ENCODE peak calls at places on chromosomes 7 and 10, in nine cellular contexts. P is stomach, L is endothelial cell of umbilical vein, A is spleen, X is cardiac muscle cell, H is hepatocyte, J is right atrium auricular region, M is GM23338, I is left ventricle myocardium inferior. B is an unnamed sample. For H3K4me1, the result is how much of the 10 kb centered on the place peaks cover.

GRCh38 chr10:8392216-8392615 is 337.7 kb downstream of the GATA3 start:
- DNase-seq in P (no peak), L (no peak), A (no peak), X (peak), H (no peak), J (no peak), M (no peak), I (no peak), B (no peak)

GRCh38 chr10:8800426-8800825 is 745.9 kb downstream of the GATA3 start:
- DNase-seq in P (no peak), L (no peak), A (no peak), X (no peak), H (no peak), J (no peak), M (no peak), I (no peak), B (no peak)

GRCh38 chr10:98258683-98259454 is 9.1 kb downstream of the LOXL4 start:
- DNase-seq in P (no peak), L (no peak), A (peak), X (no peak), H (no peak), J (peak), M (no peak), I (no peak), B (no peak)

GRCh38 chr10:86209726-86210125 is 156.9 kb downstream of the GRID1 start:
- DNase-seq in P (no peak), L (no peak), A (peak), X (no peak), H (no peak), J (no peak), M (no peak), I (no peak), B (no peak)

GRCh38 chr10:31602541-31603244 is 283.7 kb downstream of the ZEB1 start:
- DNase-seq in P (peak), L (peak), A (peak), X (peak), H (peak), J (peak), M (peak), I (peak), B (peak)

GRCh38 chr7:113159746-113160339 is 41.5 kb upstream of the SMIM30 start:
- DNase-seq in P (no peak), L (peak), A (no peak), X (peak), H (peak), J (no peak), M (peak), I (no peak), B (peak)

GRCh38 chr7:50317697-50318640 is 13.5 kb downstream of the IKZF1 start:
- DNase-seq in P (no peak), L (no peak), A (peak), X (no peak), H (no peak), J (no peak), M (no peak), I (no peak), B (no peak)

GRCh38 chr10:104505521-104506041 is 135.5 kb upstream of the SORCS3 start:
- DNase-seq in P (no peak), L (no peak), A (no peak), X (no peak), H (no peak), J (no peak), M (peak), I (no peak), B (no peak)

GRCh38 chr10:72764151-72764550 is 72.2 kb downstream of the MCU start:
- DNase-seq in P (no peak), L (no peak), A (no peak), X (peak), H (no peak), J (no peak), M (no peak), I (no peak), B (no peak)

GRCh38 chr10:28676297-28676967 is 889 bp upstream of the BAMBI start:
- DNase-seq in P (peak), L (peak), A (no peak), X (peak), H (no peak), J (no peak), M (peak), I (peak), B (peak)

GRCh38 chr7:130912086-130912909 is 178.3 kb upstream of the KLF14 start:
- DNase-seq in P (no peak), L (peak), A (no peak), X (peak), H (no peak), J (peak), M (no peak), I (no peak), B (no peak)

GRCh38 chr10:85888004-85888403 is 478.6 kb downstream of the GRID1 start:
- DNase-seq in P (no peak), L (no peak), A (no peak), X (peak), H (no peak), J (no peak), M (no peak), I (no peak), B (no peak)

GRCh38 chr10:60388709-60389241 is 900 bp downstream of the ANK3 start:
- DNase-seq in P (no peak), L (peak), A (no peak), X (no peak), H (no peak), J (no peak), M (peak), I (no peak), B (no peak)

DNA sequence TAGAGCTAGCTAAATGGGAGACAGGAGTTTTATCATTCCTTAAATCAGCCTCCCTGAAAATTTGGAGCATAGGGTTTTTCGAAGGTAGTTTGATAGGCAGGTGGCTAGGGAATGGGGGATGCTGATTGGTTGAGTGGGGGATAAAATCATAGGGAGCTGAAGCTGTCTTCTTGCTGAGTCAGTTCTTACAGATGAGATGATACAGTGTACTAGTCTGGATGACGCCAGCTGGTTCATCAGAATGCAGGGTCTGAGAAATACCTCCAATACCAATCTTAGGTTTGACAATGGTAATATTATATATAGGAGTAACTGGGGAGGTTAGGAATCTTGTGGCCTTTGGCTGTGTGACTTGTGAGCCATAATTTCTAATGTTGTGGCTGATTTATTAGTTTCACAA is 271.2 kb downstream of the SUGCT start:
- DNase-seq in P (no peak), L (no peak), A (no peak), X (no peak), H (no peak), J (no peak), M (no peak), I (no peak), B (no peak)
- H3K4me1 ChIP-seq in P (under half), L (under half), A (under half), X (under half), H (under half), J (under half), M (under half), I (under half), B (under half)

GRCh38 chr7:151858456-151858855 is 18.5 kb downstream of the PRKAG2 start:
- DNase-seq in P (no peak), L (no peak), A (peak), X (no peak), H (no peak), J (no peak), M (no peak), I (no peak), B (no peak)
- TF ChIP-seq CTCF in P (no peak), L (no peak), A (no peak), X (no peak), H (no peak), J (no peak), M (no peak), I (no peak), B (no peak)

DNA sequence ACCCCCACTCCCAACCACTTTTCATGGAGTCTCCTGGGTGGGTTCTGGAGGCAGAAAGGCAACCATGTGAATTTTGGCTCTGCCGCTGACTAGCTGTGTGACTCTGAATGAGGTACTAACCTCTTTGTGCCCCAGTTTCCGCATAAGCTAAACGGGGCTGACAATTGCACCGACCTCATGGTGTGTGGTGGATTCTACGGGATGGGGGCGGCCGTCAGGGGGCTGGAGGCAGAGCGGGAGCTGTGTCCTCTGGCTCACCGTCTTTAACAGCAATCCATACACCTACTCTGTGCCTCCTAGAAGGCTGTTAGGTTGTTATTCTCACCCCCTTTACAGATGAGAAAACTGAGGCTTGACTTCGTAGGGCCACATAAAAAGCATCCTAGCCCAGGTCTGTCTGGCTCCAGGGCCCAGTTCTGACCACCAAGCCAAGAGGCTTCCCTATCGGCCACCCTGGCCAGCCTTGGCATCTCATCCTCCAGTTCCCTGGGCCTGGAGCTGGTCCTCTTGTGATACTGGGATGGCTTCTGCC is 4.3 kb upstream of the SLC29A3 start:
- DNase-seq in P (no peak), L (no peak), A (no peak), X (no peak), H (no peak), J (no peak), M (peak), I (no peak), B (no peak)
- H3K4me3 ChIP-seq in P (peak), L (no peak), A (no peak), X (peak), H (no peak), J (no peak), M (peak), I (peak), B (peak)

GRCh38 chr10:58302259-58302658 is 32.5 kb upstream of the UBE2D1 start:
- DNase-seq in P (no peak), L (no peak), A (no peak), X (no peak), H (peak), J (no peak), M (no peak), I (no peak), B (no peak)

GRCh38 chr10:58304099-58304633 is 30.6 kb upstream of the UBE2D1 start:
- DNase-seq in P (no peak), L (no peak), A (no peak), X (no peak), H (no peak), J (no peak), M (no peak), I (no peak), B (no peak)

GRCh38 chr10:58305821-58306220 is 29.0 kb upstream of the UBE2D1 start:
- DNase-seq in P (no peak), L (no peak), A (no peak), X (no peak), H (no peak), J (no peak), M (no peak), I (no peak), B (no peak)

GRCh38 chr10:58307676-58308075 is 27.1 kb upstream of the UBE2D1 start:
- DNase-seq in P (no peak), L (no peak), A (no peak), X (no peak), H (no peak), J (no peak), M (no peak), I (no peak), B (no peak)
- H3K4me1 ChIP-seq in P (under half), L (under half), A (under half), X (under half), H (under half), J (under half), M (under half), I (under half), B (under half)

GRCh38 chr10:81179805-81180452 is 642.2 kb downstream of the SH2D4B start:
- DNase-seq in P (no peak), L (peak), A (no peak), X (no peak), H (peak), J (no peak), M (peak), I (no peak), B (peak)
- TF ChIP-seq CTCF in P (no peak), L (peak), A (no peak), X (no peak), H (peak), J (no peak), M (peak), I (peak), B (peak)

GRCh38 chr10:24239289-24239688 is 30.4 kb downstream of the KIAA1217 start:
- DNase-seq in P (no peak), L (no peak), A (no peak), X (no peak), H (no peak), J (no peak), M (no peak), I (no peak), B (no peak)
- H3K4me3 ChIP-seq in P (peak), L (no peak), A (no peak), X (no peak), H (peak), J (no peak), M (no peak), I (no peak), B (no peak)

DNA sequence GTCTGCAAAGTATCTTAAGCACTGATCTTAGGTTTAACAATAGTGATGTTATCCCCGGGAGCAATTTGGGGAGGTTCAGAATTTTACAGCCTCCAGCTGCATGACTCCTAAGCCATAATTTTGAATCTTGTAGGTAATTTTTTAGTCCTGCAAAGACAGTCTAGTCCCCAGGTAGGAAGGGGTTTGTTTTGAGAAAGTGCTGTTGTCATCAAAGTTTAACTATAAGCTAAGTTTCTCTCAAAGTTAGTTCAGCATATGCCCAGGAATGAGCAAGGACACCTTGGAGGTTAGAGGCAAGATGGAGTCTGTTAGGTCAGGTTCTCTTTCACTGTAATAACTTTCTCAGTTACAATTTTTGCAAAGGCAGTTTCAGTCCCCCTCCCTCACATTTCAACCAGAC is 79.0 kb upstream of the LRGUK start:
- DNase-seq in P (no peak), L (no peak), A (no peak), X (no peak), H (no peak), J (no peak), M (no peak), I (no peak), B (no peak)
- H3K4me1 ChIP-seq in P (under half), L (under half), A (under half), X (under half), H (under half), J (under half), M (under half), I (under half), B (under half)